ENCODE peak calls at places on chromosome 7, in six cellular contexts. P, M, E, N, X and B are unnamed samples.

GRCh38 chr7:116955801-116956514 is 2.7 kb downstream of the ST7 start:
- DNase-seq in P (no peak), M (no peak), E (no peak), N (peak), X (no peak), B (no peak)

GRCh38 chr7:88111842-88112385 is 107.9 kb downstream of the SRI start:
- DNase-seq in P (no peak), M (no peak), E (no peak), N (no peak), X (no peak), B (no peak)

GRCh38 chr7:24786306-24786705 is 29.0 kb upstream of the GSDME start:
- DNase-seq in P (no peak), M (no peak), E (no peak), N (no peak), X (no peak), B (no peak)

GRCh38 chr7:38367301-38367700 is 93.9 kb upstream of the TARP start:
- DNase-seq in P (no peak), M (no peak), E (no peak), N (no peak), X (peak), B (no peak)

GRCh38 chr7:157358041-157358752 is 21.4 kb downstream of the DNAJB6 start:
- DNase-seq in P (no peak), M (no peak), E (no peak), N (no peak), X (no peak), B (no peak)

GRCh38 chr7:80253653-80254052 is 119.0 kb downstream of the GNAI1 start:
- DNase-seq in P (no peak), M (no peak), E (no peak), N (no peak), X (no peak), B (no peak)

GRCh38 chr7:85765698-85766298 is 578.9 kb upstream of the SEMA3D start:
- DNase-seq in P (no peak), M (no peak), E (no peak), N (no peak), X (no peak), B (no peak)

GRCh38 chr7:111098011-111098925 is 7.3 kb downstream of the LRRN3 start:
- DNase-seq in P (no peak), M (peak), E (no peak), N (peak), X (peak), B (no peak)

GRCh38 chr7:117269417-117269816 is 53.4 kb downstream of the WNT2 start:
- DNase-seq in P (no peak), M (no peak), E (no peak), N (peak), X (no peak), B (no peak)

GRCh38 chr7:128393526-128394330 is 16.1 kb downstream of the IMPDH1 start:
- DNase-seq in P (no peak), M (no peak), E (no peak), N (no peak), X (no peak), B (no peak)

GRCh38 chr7:142603870-142604448 is 145.3 kb upstream of the PRSS1 start:
- DNase-seq in P (no peak), M (peak), E (no peak), N (peak), X (peak), B (no peak)

GRCh38 chr7:48094861-48095293 is 5.8 kb downstream of the UPP1 start:
- DNase-seq in P (no peak), M (no peak), E (no peak), N (peak), X (no peak), B (peak)

GRCh38 chr7:26857534-26858228 is 6.7 kb downstream of the SKAP2 start:
- DNase-seq in P (no peak), M (peak), E (peak), N (no peak), X (no peak), B (no peak)

GRCh38 chr7:36205844-36206243 is 52.8 kb downstream of the EEPD1 start:
- DNase-seq in P (no peak), M (no peak), E (no peak), N (no peak), X (no peak), B (no peak)

GRCh38 chr7:119175916-119176627 is 951.6 kb downstream of the ANKRD7 start:
- DNase-seq in P (peak), M (peak), E (no peak), N (peak), X (peak), B (no peak)

GRCh38 chr7:158737064-158737695 is 32.6 kb upstream of the NCAPG2 start:
- DNase-seq in P (no peak), M (no peak), E (peak), N (no peak), X (no peak), B (peak)

GRCh38 chr7:149166142-149166541 is 18.9 kb downstream of the ZNF398 start:
- DNase-seq in P (no peak), M (no peak), E (no peak), N (no peak), X (no peak), B (no peak)

GRCh38 chr7:151903249-151904032 is 26.5 kb upstream of the PRKAG2 start:
- DNase-seq in P (no peak), M (no peak), E (no peak), N (no peak), X (no peak), B (no peak)

GRCh38 chr7:105149827-105150226 is 135.8 kb downstream of the KMT2E start:
- DNase-seq in P (no peak), M (no peak), E (no peak), N (peak), X (no peak), B (no peak)

GRCh38 chr7:127865466-127865865 is 165.8 kb downstream of the LRRC4 start:
- DNase-seq in P (no peak), M (no peak), E (no peak), N (peak), X (no peak), B (no peak)

GRCh38 chr7:100632951-100633717 is 8.2 kb downstream of the TFR2 start:
- DNase-seq in P (peak), M (peak), E (no peak), N (no peak), X (no peak), B (no peak)

GRCh38 chr7:77450613-77451012 is 34.5 kb upstream of the GSAP start:
- DNase-seq in P (no peak), M (no peak), E (no peak), N (no peak), X (no peak), B (no peak)

GRCh38 chr7:27863866-27864265 is 123.9 kb downstream of the TAX1BP1 start:
- DNase-seq in P (no peak), M (no peak), E (no peak), N (no peak), X (no peak), B (no peak)

GRCh38 chr7:36015733-36016132 is 137.3 kb upstream of the EEPD1 start:
- DNase-seq in P (no peak), M (no peak), E (no peak), N (peak), X (no peak), B (no peak)

GRCh38 chr7:8714791-8715190 is 281.4 kb downstream of the NXPH1 start:
- DNase-seq in P (no peak), M (no peak), E (no peak), N (no peak), X (no peak), B (no peak)

GRCh38 chr7:71193099-71193810 is 61.3 kb downstream of the GALNT17 start:
- DNase-seq in P (no peak), M (no peak), E (no peak), N (no peak), X (no peak), B (peak)

GRCh38 chr7:47932466-47933037 is 15.7 kb downstream of the PKD1L1 start:
- DNase-seq in P (no peak), M (no peak), E (no peak), N (no peak), X (no peak), B (no peak)

GRCh38 chr7:46139079-46139478 is 218.0 kb upstream of the IGFBP3 start:
- DNase-seq in P (no peak), M (no peak), E (no peak), N (peak), X (no peak), B (no peak)

GRCh38 chr7:84647797-84648762 is 453.5 kb upstream of the SEMA3A start:
- DNase-seq in P (no peak), M (no peak), E (no peak), N (peak), X (no peak), B (no peak)

GRCh38 chr7:114310344-114311118 is 104.1 kb upstream of the FOXP2 start:
- DNase-seq in P (no peak), M (no peak), E (no peak), N (peak), X (no peak), B (no peak)

GRCh38 chr7:130733866-130734524 is at the start of gene KLF14:
- DNase-seq in P (peak), M (peak), E (no peak), N (no peak), X (no peak), B (no peak)
- TF ChIP-seq CTCF in P (no peak), M (no peak), E (no peak), N (no peak), X (no peak), B (no peak)

GRCh38 chr7:22432203-22432718 is 67.7 kb downstream of the STEAP1B start:
- DNase-seq in P (no peak), M (no peak), E (no peak), N (no peak), X (no peak), B (no peak)
- TF ChIP-seq CTCF in P (no peak), M (no peak), E (no peak), N (no peak), X (no peak), B (no peak)

GRCh38 chr7:132248841-132249590 is 327.3 kb downstream of the PLXNA4 start:
- DNase-seq in P (no peak), M (no peak), E (no peak), N (no peak), X (no peak), B (no peak)

GRCh38 chr7:132251327-132251659 is 325.0 kb downstream of the PLXNA4 start:
- DNase-seq in P (peak), M (no peak), E (no peak), N (no peak), X (no peak), B (no peak)

GRCh38 chr7:132250480-132251326 is 325.6 kb downstream of the PLXNA4 start:
- DNase-seq in P (no peak), M (no peak), E (no peak), N (no peak), X (no peak), B (no peak)

GRCh38 chr7:132247995-132248618 is 328.2 kb downstream of the PLXNA4 start:
- DNase-seq in P (no peak), M (no peak), E (no peak), N (no peak), X (no peak), B (no peak)

DNA sequence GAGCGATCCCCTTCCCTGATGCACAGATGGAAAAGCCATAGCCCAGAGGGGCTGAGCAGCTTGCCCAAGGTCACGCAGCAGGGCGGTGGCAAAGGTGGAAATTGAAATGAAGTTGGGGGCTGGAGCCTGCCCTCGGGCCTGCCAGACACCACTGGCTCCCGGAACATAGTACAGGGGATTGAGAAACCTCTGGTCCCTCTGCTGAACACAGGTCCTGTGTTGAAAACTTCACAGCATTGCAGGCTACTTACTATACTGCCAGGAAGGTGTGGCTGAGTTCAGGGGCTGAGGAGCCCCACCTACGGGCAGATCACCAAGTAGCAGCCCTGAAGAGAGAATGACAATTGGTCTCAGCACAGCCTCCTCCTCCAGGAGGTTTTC is 326.7 kb downstream of the PLXNA4 start:
- DNase-seq in P (no peak), M (peak), E (no peak), N (peak), X (no peak), B (no peak)
- TF ChIP-seq CTCF in P (no peak), M (no peak), E (peak), N (peak), X (peak), B (peak)

GRCh38 chr7:51223505-51223904 is 93.1 kb downstream of the COBL start:
- DNase-seq in P (no peak), M (no peak), E (no peak), N (no peak), X (no peak), B (peak)

GRCh38 chr7:51222916-51223315 is 93.7 kb downstream of the COBL start:
- DNase-seq in P (no peak), M (no peak), E (no peak), N (no peak), X (no peak), B (peak)

GRCh38 chr7:51226916-51227535 is 89.6 kb downstream of the COBL start:
- DNase-seq in P (no peak), M (no peak), E (no peak), N (no peak), X (no peak), B (peak)

GRCh38 chr7:51226042-51226755 is 90.4 kb downstream of the COBL start:
- DNase-seq in P (no peak), M (no peak), E (no peak), N (no peak), X (no peak), B (peak)

GRCh38 chr7:51224811-51225581 is 91.6 kb downstream of the COBL start:
- DNase-seq in P (peak), M (peak), E (no peak), N (no peak), X (no peak), B (peak)
- TF ChIP-seq CTCF in P (peak), M (no peak), E (peak), N (no peak), X (peak), B (peak)

GRCh38 chr7:1169409-1170368 is 9.7 kb upstream of the ZFAND2A start:
- DNase-seq in P (peak), M (peak), E (no peak), N (peak), X (peak), B (no peak)
- TF ChIP-seq CTCF in P (peak), M (peak), E (peak), N (peak), X (peak), B (peak)

DNA sequence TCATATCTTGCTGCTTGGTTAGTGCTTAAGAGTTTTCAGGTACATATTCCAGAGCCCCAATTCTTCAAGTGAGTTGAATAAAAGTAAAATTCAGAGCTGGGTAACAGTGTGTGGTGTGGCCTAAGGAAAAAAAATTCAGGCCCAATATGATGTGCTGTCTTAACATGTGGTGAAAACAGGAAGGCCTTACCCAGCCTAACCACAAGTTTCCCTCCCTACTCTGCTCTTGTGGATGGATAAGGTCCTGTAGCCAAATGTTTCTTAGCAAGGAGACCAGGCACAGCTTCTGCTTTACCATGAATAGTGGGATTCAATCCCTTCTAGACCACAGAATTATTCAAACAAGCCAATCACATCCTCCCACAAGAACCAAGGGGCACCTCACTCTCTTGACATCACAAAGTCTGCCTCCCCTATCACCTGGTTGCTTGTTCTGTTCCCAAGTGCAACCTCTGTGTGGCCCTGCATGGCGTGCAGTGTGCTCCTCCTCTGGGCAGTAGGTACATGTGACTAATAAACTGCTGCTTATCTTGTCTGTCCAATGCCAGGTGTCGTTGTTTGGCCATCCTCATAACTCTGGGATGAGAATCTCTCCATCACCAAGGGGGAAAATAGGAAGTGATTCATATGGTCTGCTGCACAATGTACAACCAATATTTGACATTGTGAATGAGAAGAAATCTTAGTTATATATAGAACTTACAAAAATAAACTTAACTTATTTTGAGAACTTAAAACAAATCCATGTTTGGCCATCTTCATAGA is 135.4 kb downstream of the INHBA start:
- DNase-seq in P (no peak), M (no peak), E (no peak), N (peak), X (no peak), B (no peak)
- TF ChIP-seq CTCF in P (no peak), M (no peak), E (no peak), N (no peak), X (no peak), B (no peak)

GRCh38 chr7:132680590-132680989 is 104.3 kb upstream of the PLXNA4 start:
- DNase-seq in P (no peak), M (no peak), E (no peak), N (no peak), X (no peak), B (no peak)

GRCh38 chr7:132685301-132685700 is 109.0 kb upstream of the PLXNA4 start:
- DNase-seq in P (no peak), M (no peak), E (no peak), N (no peak), X (no peak), B (no peak)

GRCh38 chr7:132687016-132687415 is 110.7 kb upstream of the PLXNA4 start:
- DNase-seq in P (no peak), M (no peak), E (no peak), N (no peak), X (no peak), B (no peak)

GRCh38 chr7:132687981-132688383 is 111.7 kb upstream of the PLXNA4 start:
- DNase-seq in P (no peak), M (no peak), E (no peak), N (no peak), X (no peak), B (no peak)

DNA sequence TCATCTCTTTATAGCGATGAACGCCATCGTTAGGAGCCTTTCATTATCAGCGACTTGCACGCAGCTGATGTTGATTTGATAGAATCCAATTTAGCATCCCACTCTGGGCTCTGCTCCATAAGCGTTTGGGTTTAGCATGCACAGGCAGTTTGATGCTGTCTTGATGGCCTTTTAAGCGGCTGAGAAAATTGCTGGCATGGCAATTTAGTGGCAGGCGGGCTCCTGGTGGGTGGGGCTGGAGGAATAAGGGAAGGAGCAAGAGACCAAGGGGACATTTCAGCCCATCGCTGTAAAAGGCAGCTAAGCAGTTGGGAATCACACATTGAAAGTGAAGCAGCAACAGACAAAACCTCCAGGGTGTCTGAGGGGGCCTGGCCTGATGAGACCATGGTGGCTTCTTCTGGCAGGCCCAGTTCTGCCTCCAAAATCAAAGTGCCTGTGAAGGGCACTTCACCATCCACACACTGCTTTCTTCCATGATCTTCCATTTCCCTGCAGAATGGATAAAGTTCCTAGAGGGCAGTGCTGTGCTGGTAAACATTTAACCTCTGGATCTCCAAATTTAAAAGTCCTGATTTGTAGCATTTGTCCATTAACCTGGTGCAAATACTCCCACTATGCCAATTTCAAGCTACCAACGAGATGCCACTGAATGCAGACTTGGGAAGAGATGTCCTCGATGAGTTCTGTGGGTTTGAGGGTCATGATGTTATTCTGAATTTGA is 107.9 kb upstream of the PLXNA4 start:
- DNase-seq in P (no peak), M (no peak), E (no peak), N (peak), X (no peak), B (no peak)
- TF ChIP-seq CTCF in P (no peak), M (no peak), E (no peak), N (no peak), X (no peak), B (no peak)

DNA sequence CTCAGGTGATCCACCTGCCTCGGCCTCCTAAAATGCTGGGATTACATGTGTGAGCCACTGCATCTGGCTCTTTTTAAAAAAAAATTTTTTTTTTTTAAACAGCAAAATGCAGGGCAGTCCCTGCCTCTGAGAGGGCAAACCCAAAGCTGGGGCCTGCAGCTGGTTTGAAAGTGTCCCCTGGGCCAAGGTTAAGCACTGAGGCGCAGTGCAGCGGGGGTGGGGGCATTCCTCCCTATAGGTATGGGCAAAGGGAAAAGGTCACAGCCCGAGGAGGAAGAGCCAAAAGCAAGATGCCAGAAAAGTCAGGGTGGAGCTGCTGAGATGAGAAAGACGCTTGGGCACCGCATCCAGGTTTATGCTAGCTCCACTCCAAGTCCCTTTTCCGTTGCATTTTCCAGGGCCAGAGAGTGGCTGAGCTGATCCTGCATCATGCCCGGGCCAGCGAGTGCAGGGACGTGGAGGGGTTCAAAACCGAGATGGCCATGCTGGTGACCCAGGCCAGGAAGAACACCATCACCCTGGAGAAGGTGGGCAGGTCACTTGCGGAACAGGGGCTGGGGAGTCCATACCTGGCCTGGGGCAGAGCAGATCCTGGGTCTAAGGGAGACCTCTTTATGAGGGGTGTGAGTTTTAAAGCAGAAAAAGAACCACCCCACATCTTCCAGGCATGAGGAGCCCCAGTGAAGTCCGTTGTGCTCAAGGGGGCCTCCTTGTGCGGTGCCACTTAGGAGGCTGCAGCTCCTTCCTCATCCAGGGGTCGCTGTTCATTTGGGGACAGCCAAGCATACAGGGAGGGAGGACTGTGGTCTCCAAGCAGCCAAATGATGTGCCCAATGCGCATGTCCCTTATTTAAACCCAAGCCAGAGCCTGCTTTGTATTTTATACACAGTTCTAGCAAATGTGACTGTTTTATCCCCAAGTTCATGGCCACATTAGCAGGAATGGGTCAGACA is 7.0 kb upstream of the NDUFB2 start:
- DNase-seq in P (no peak), M (no peak), E (no peak), N (no peak), X (no peak), B (peak)
- TF ChIP-seq CTCF in P (no peak), M (no peak), E (no peak), N (no peak), X (no peak), B (no peak)

GRCh38 chr7:108000875-108001758 is 1.8 kb downstream of the LAMB1 start:
- DNase-seq in P (peak), M (peak), E (no peak), N (peak), X (no peak), B (no peak)
- TF ChIP-seq CTCF in P (peak), M (no peak), E (no peak), N (no peak), X (no peak), B (peak)

GRCh38 chr7:14495633-14496032 is 406.9 kb downstream of the DGKB start:
- DNase-seq in P (no peak), M (no peak), E (no peak), N (no peak), X (no peak), B (no peak)
- TF ChIP-seq CTCF in P (no peak), M (no peak), E (no peak), N (no peak), X (no peak), B (no peak)